ENCODE peak calls at places on chromosomes 16 and 17, in seven cellular contexts. K is H54, T is NCI-H2029, S is SK-N-DZ, C is T-helper 2 cell, B is thoracic aorta, L is GM03348. H is an unnamed sample.

GRCh38 chr17:78532311-78532710 is 44.9 kb downstream of the DNAH17 start:
- DNase-seq in K (no peak), T (peak; percentile 37), S (no peak), C (no peak), B (no peak), L (no peak), H (no peak)

GRCh38 chr16:57773680-57774295 is 28.5 kb downstream of the KIFC3 start:
- DNase-seq in K (no peak), T (no peak), S (no peak), C (no peak), B (no peak), L (no peak), H (no peak)

GRCh38 chr17:77287432-77288068 is 146.8 kb downstream of the SEC14L1 start:
- DNase-seq in K (peak; percentile 92), T (peak; percentile 85), S (peak; percentile 72), C (no peak), B (no peak), L (peak; percentile 87), H (peak; percentile 79)

GRCh38 chr17:39903158-39903884 is 15.1 kb downstream of the GSDMB start:
- DNase-seq in K (no peak), T (no peak), S (no peak), C (no peak), B (no peak), L (no peak), H (no peak)

GRCh38 chr17:77728022-77728671 is 230.4 kb upstream of the TNRC6C start:
- DNase-seq in K (no peak), T (peak; percentile 65), S (peak; percentile 29), C (no peak), B (no peak), L (peak; percentile 36), H (no peak)

GRCh38 chr16:57918994-57919393 is 51.9 kb downstream of the CNGB1 start:
- DNase-seq in K (no peak), T (no peak), S (no peak), C (no peak), B (no peak), L (no peak), H (no peak)

GRCh38 chr17:41907185-41907556 is 11.6 kb downstream of the ACLY start:
- DNase-seq in K (no peak), T (no peak), S (no peak), C (no peak), B (no peak), L (peak; percentile 74), H (no peak)

GRCh38 chr16:75794426-75794825 is 68.1 kb upstream of the CPHXL start:
- DNase-seq in K (no peak), T (no peak), S (no peak), C (no peak), B (no peak), L (no peak), H (no peak)

GRCh38 chr17:80307994-80308671 is 47.5 kb downstream of the RNF213 start:
- DNase-seq in K (no peak), T (no peak), S (no peak), C (no peak), B (no peak), L (no peak), H (no peak)

GRCh38 chr16:54169112-54169511 is 117.5 kb downstream of the IRX3 start:
- DNase-seq in K (no peak), T (no peak), S (no peak), C (no peak), B (no peak), L (no peak), H (no peak)

GRCh38 chr16:57430955-57431354 is 16.2 kb downstream of the CIAPIN1 start:
- DNase-seq in K (no peak), T (no peak), S (no peak), C (no peak), B (no peak), L (no peak), H (no peak)

GRCh38 chr16:71474864-71475263 is 12.8 kb upstream of the ZNF23 start:
- DNase-seq in K (peak; percentile 36), T (no peak), S (no peak), C (no peak), B (no peak), L (peak; percentile 84), H (peak; percentile 87)

GRCh38 chr16:89257281-89257731 is 39.8 kb downstream of the ZNF778 start:
- DNase-seq in K (no peak), T (no peak), S (no peak), C (no peak), B (no peak), L (peak; percentile 63), H (no peak)

GRCh38 chr17:56274491-56274890 is 121.2 kb downstream of the ANKFN1 start:
- DNase-seq in K (no peak), T (peak; percentile 1), S (no peak), C (no peak), B (no peak), L (no peak), H (no peak)

GRCh38 chr17:33990943-33991706 is 264.0 kb upstream of the CCL2 start:
- DNase-seq in K (no peak), T (no peak), S (no peak), C (no peak), B (no peak), L (no peak), H (no peak)

GRCh38 chr17:14926526-14927122 is 338.5 kb downstream of the PMP22 start:
- DNase-seq in K (peak; percentile 21), T (no peak), S (peak; percentile 44), C (peak; percentile 2), B (no peak), L (peak; percentile 73), H (peak; percentile 51)

GRCh38 chr16:69443809-69444611 is 19.6 kb downstream of the CYB5B start:
- DNase-seq in K (no peak), T (no peak), S (no peak), C (no peak), B (no peak), L (peak; percentile 66), H (no peak)

GRCh38 chr16:73240928-73241327 is 193.0 kb upstream of the ZFHX3 start:
- DNase-seq in K (no peak), T (no peak), S (no peak), C (no peak), B (no peak), L (no peak), H (no peak)

GRCh38 chr17:44995602-44996001 is 27.5 kb upstream of the C1QL1 start:
- DNase-seq in K (no peak), T (no peak), S (no peak), C (no peak), B (no peak), L (no peak), H (no peak)

GRCh38 chr17:73338566-73339247 is 26.9 kb upstream of the CDC42EP4 start:
- DNase-seq in K (no peak), T (no peak), S (no peak), C (no peak), B (no peak), L (no peak), H (no peak)